ENCODE peak calls at places on chromosomes 2 and 18, in five cellular contexts. F is HT1080; S is hepatic stellate cell; J is activated effector memory CD4-positive, alpha-beta T cell treated with anti-CD3 and anti-CD28 coated beads, Interleukin-2, amount 50 U/mL, for 16 hours; R is AG08396. P is an unnamed sample.

GRCh38 chr2:27752551-27753237 is 18.8 kb upstream of the MRPL33 start:
- DNase-seq in F (no peak), S (no peak), J (no peak), R (no peak), P (no peak)

GRCh38 chr2:196513796-196514526 is 125.6 kb upstream of the CCDC150 start:
- DNase-seq in F (no peak), S (no peak), J (no peak), R (no peak), P (no peak)

GRCh38 chr2:108560241-108560811 is 26.1 kb downstream of the LIMS1 start:
- DNase-seq in F (no peak), S (no peak), J (no peak), R (no peak), P (no peak)

GRCh38 chr18:76679259-76679658 is 143.1 kb upstream of the ZNF236 start:
- DNase-seq in F (no peak), S (no peak), J (no peak), R (no peak), P (no peak)

GRCh38 chr2:84874381-84875212 is 6.3 kb downstream of the TRABD2A start:
- DNase-seq in F (no peak), S (no peak), J (peak; percentile 63), R (no peak), P (no peak)

GRCh38 chr2:76444732-76445131 is 734.0 kb upstream of the GCFC2 start:
- DNase-seq in F (no peak), S (no peak), J (no peak), R (no peak), P (no peak)

GRCh38 chr2:47437287-47437686 is 34.3 kb downstream of the MSH2 start:
- DNase-seq in F (no peak), S (peak; percentile 43), J (no peak), R (peak; percentile 45), P (no peak)

GRCh38 chr2:240393831-240394410 is 41.5 kb upstream of the GPC1 start:
- DNase-seq in F (no peak), S (peak; percentile 55), J (peak; percentile 56), R (no peak), P (no peak)

GRCh38 chr18:2853926-2854664 is 7.3 kb downstream of the EMILIN2 start:
- DNase-seq in F (no peak), S (no peak), J (no peak), R (no peak), P (no peak)

GRCh38 chr2:152067823-152068222 is 31.0 kb downstream of the CACNB4 start:
- DNase-seq in F (no peak), S (no peak), J (no peak), R (no peak), P (no peak)

GRCh38 chr2:186757009-186757408 is 63.1 kb downstream of the FAM171B start:
- DNase-seq in F (no peak), S (no peak), J (no peak), R (no peak), P (no peak)

GRCh38 chr2:10962004-10962403 is 50.3 kb downstream of the KCNF1 start:
- DNase-seq in F (no peak), S (no peak), J (peak; percentile 36), R (no peak), P (no peak)

GRCh38 chr2:234677758-234678538 is 181.1 kb upstream of the ARL4C start:
- DNase-seq in F (peak; percentile 42), S (no peak), J (no peak), R (no peak), P (no peak)

GRCh38 chr2:162197095-162197825 is 45.2 kb upstream of the GCG start:
- DNase-seq in F (no peak), S (peak; percentile 35), J (no peak), R (peak; percentile 28), P (no peak)

GRCh38 chr2:190649798-190650390 is 1.0 kb downstream of the NAB1 start:
- DNase-seq in F (peak; percentile 46), S (peak; percentile 13), J (no peak), R (no peak), P (no peak)

GRCh38 chr2:221334466-221334865 is 237.6 kb downstream of the EPHA4 start:
- DNase-seq in F (no peak), S (no peak), J (no peak), R (no peak), P (no peak)

GRCh38 chr2:226694910-226695309 is 104.7 kb downstream of the IRS1 start:
- DNase-seq in F (no peak), S (no peak), J (no peak), R (no peak), P (no peak)

GRCh38 chr2:219991116-219991515 is 363.7 kb downstream of the SLC4A3 start:
- DNase-seq in F (no peak), S (no peak), J (no peak), R (no peak), P (no peak)

GRCh38 chr2:218003265-218003950 is 613 bp upstream of the TNS1 start:
- DNase-seq in F (no peak), S (no peak), J (no peak), R (no peak), P (no peak)

GRCh38 chr2:28395334-28396061 is 2.8 kb downstream of the FOSL2 start:
- DNase-seq in F (peak; percentile 48), S (no peak), J (no peak), R (peak; percentile 39), P (no peak)

GRCh38 chr18:31436825-31437224 is 10.7 kb upstream of the DSG3 start:
- DNase-seq in F (peak; percentile 32), S (no peak), J (no peak), R (no peak), P (no peak)

GRCh38 chr2:239765076-239765845 is 259.9 kb downstream of the NDUFA10 start:
- DNase-seq in F (no peak), S (no peak), J (peak; percentile 57), R (no peak), P (no peak)

GRCh38 chr18:57951110-57951796 is 92.8 kb upstream of the NEDD4L start:
- DNase-seq in F (no peak), S (peak; percentile 57), J (no peak), R (no peak), P (no peak)

GRCh38 chr2:42136832-42137821 is 32.0 kb upstream of the EML4 start:
- DNase-seq in F (no peak), S (no peak), J (no peak), R (no peak), P (no peak)

GRCh38 chr2:144501118-144501517 is 18.8 kb downstream of the ZEB2 start:
- DNase-seq in F (peak; percentile 18), S (no peak), J (no peak), R (no peak), P (no peak)

P was measured in Panc1.